ENCODE peak calls at places on chromosomes 5 and 9, in five cellular contexts. E is CD4-positive, alpha-beta T cell; J is CD8-positive, alpha-beta T cell; V is psoas muscle; K is ovary. D is an unnamed sample.
A peak's percentile ranks its signal among the peaks of the same experiment; 100 is the strongest.

GRCh38 chr5:107698286-107698685 is 27.5 kb upstream of the EFNA5 start:
- DNase-seq in V (no peak), E (no peak), J (no peak), K (no peak), D (no peak)

GRCh38 chr5:145479862-145480261 is 355.3 kb downstream of the PRELID2 start:
- DNase-seq in J (no peak), K (no peak), E (no peak), V (no peak), D (no peak)

GRCh38 chr5:80967500-80968181 is 7.5 kb downstream of the RASGRF2 start:
- DNase-seq in E (no peak), J (no peak), K (peak; percentile 34), V (no peak), D (peak; percentile 47)

GRCh38 chr9:133734600-133735414 is 3.3 kb downstream of the SARDH start:
- DNase-seq in E (no peak), K (no peak), V (no peak), J (peak; percentile 43), D (no peak)

GRCh38 chr5:169183581-169183980 is 117.4 kb downstream of the SLIT3 start:
- DNase-seq in J (no peak), E (no peak), K (no peak), V (no peak), D (no peak)

GRCh38 chr5:93654676-93655075 is 71.7 kb downstream of the NR2F1 start:
- DNase-seq in E (no peak), K (no peak), J (no peak), V (no peak), D (no peak)

GRCh38 chr9:105693435-105694275 is 686 bp upstream of the TMEM38B start:
- DNase-seq in V (no peak), K (no peak), J (no peak), E (no peak), D (no peak)

GRCh38 chr9:93575706-93576295 is 583 bp upstream of the PHF2 start:
- DNase-seq in E (peak; percentile 45), V (peak; percentile 77), K (peak; percentile 80), J (peak; percentile 77), D (peak; percentile 72)

GRCh38 chr5:3451961-3452360 is 143.7 kb upstream of the IRX1 start:
- DNase-seq in J (no peak), V (no peak), K (no peak), E (no peak), D (no peak)
- H3K9me3 ChIP-seq in J (no peaks in the 10 kb centered on the region), V (no peaks in the 10 kb centered on the region), K (no peaks in the 10 kb centered on the region), E (no peaks in the 10 kb centered on the region), D (peaks cover 6% of the 10 kb centered on the region)

GRCh38 chr5:74947961-74948613 is 81.9 kb upstream of the FAM169A start:
- DNase-seq in E (no peak), V (no peak), K (no peak), J (no peak), D (no peak)
- H3K27ac ChIP-seq in E (no peak overlapping the region), V (no peak overlapping the region), K (no peak overlapping the region), J (no peak overlapping the region), D (no peak overlapping the region)

GRCh38 chr5:2387224-2388004 is 364.1 kb downstream of the IRX2 start:
- DNase-seq in K (no peak), V (no peak), J (no peak), E (no peak), D (no peak)

GRCh38 chr5:2391021-2391420 is 360.5 kb downstream of the IRX2 start:
- DNase-seq in E (no peak), V (no peak), J (no peak), K (no peak), D (no peak)

GRCh38 chr5:2393556-2393955 is 357.9 kb downstream of the IRX2 start:
- DNase-seq in E (no peak), V (no peak), K (no peak), J (no peak), D (no peak)

GRCh38 chr5:2388005-2388361 is 363.5 kb downstream of the IRX2 start:
- DNase-seq in J (no peak), V (no peak), K (no peak), E (no peak), D (no peak)

DNA sequence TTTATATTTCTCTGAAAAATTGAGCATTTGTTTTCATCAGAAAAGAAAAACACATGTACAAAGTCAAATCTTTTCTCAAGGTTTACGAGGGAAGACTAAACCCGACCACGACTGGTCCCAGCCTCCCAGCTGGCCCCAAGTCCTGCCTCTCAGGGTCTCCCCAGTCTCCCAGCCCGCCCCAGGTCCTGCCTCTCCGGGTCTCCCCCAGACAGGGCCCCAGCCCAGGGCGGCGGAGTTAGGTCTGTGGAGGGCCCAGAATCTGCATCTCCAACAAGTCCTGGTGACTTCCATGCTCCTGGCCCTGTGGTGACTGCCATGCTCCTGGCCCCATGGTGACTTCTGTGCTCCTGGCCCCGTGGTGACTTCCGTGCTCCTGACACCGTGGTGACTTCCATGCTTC is 359.9 kb downstream of the IRX2 start:
- DNase-seq in E (no peak), V (no peak), K (no peak), J (no peak), D (no peak)
- H3K9me3 ChIP-seq in E (no peaks in the 10 kb centered on the region), V (no peaks in the 10 kb centered on the region), K (no peaks in the 10 kb centered on the region), J (no peaks in the 10 kb centered on the region), D (no peaks in the 10 kb centered on the region)

GRCh38 chr5:50595199-50595598 is 71.2 kb upstream of the PARP8 start:
- DNase-seq in J (no peak), V (no peak), K (no peak), E (no peak), D (no peak)
- H3K27ac ChIP-seq in J (no peak overlapping the region), V (no peak overlapping the region), K (no peak overlapping the region), E (no peak overlapping the region), D (no peak overlapping the region)

GRCh38 chr5:2710910-2711309 is 40.6 kb downstream of the IRX2 start:
- DNase-seq in J (no peak), V (no peak), E (no peak), K (no peak), D (no peak)

GRCh38 chr5:2708132-2708531 is 43.3 kb downstream of the IRX2 start:
- DNase-seq in J (no peak), E (no peak), K (no peak), V (no peak), D (no peak)

GRCh38 chr5:2705861-2706260 is 45.6 kb downstream of the IRX2 start:
- DNase-seq in K (no peak), E (no peak), J (no peak), V (no peak), D (no peak)

GRCh38 chr5:2709996-2710689 is 41.3 kb downstream of the IRX2 start:
- DNase-seq in K (no peak), V (no peak), J (no peak), E (no peak), D (no peak)

DNA sequence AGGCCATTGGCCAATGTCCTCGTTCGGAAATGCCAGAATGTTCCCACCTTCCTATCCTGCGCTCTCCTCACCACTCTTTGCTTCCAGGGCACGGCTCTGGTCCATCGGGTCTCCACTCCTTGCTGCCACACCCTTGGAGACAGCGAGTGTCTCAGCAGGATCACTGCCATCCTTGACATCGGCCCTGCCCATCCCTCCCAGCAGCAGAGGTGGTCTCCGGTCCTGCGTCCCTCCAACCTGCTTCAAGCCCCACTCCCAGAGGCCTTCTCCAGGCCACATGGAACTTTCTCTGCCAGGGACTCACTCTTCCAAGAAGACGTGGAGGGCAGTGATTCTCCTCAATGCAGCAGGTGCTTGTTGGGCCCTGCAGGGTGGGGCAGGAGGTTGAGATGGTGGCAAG is 42.7 kb downstream of the IRX2 start:
- DNase-seq in V (no peak), K (no peak), J (no peak), E (no peak), D (no peak)
- H3K9me3 ChIP-seq in V (no peaks in the 10 kb centered on the region), K (no peaks in the 10 kb centered on the region), J (no peaks in the 10 kb centered on the region), E (no peaks in the 10 kb centered on the region), D (no peaks in the 10 kb centered on the region)